ENCODE peak calls at places on chromosomes 7 and 10, in seven cellular contexts. Z is HCT116, W is endothelial cell of umbilical vein, Q is A549, C is K562, A is H1, G is GM12878. N is an unnamed sample.

GRCh38 chr10:8130973-8131911 is 76.8 kb downstream of the GATA3 start:
- DNase-seq in Z (peak), W (peak), Q (peak), C (no peak), A (no peak), G (peak), N (peak)

GRCh38 chr7:96792115-96792514 is 82.5 kb upstream of the SEM1 start:
- DNase-seq in Z (no peak), W (no peak), Q (no peak), C (no peak), A (no peak), G (no peak), N (no peak)

GRCh38 chr7:86158111-86158510 is 485.6 kb upstream of the GRM3 start:
- DNase-seq in Z (no peak), W (no peak), Q (no peak), C (no peak), A (no peak), G (no peak), N (no peak)

GRCh38 chr10:84783909-84784308 is 455.5 kb downstream of the CCSER2 start:
- DNase-seq in Z (no peak), W (no peak), Q (no peak), C (no peak), A (no peak), G (no peak), N (no peak)

GRCh38 chr7:33973235-33974015 is 68.1 kb downstream of the BMPER start:
- DNase-seq in Z (no peak), W (no peak), Q (peak), C (no peak), A (no peak), G (no peak), N (no peak)

GRCh38 chr7:18900236-18900635 is 217.2 kb downstream of the TWIST1 start:
- DNase-seq in Z (no peak), W (no peak), Q (no peak), C (no peak), A (no peak), G (no peak), N (no peak)

GRCh38 chr10:133257489-133258065 is 19.1 kb downstream of the ADAM8 start:
- DNase-seq in Z (no peak), W (peak), Q (peak), C (peak), A (peak), G (no peak), N (peak)

GRCh38 chr10:73225518-73225917 is 21.5 kb downstream of the DNAJC9 start:
- DNase-seq in Z (no peak), W (no peak), Q (no peak), C (no peak), A (no peak), G (no peak), N (no peak)

GRCh38 chr7:121369462-121369861 is 26.6 kb downstream of the FAM3C start:
- DNase-seq in Z (no peak), W (peak), Q (peak), C (no peak), A (no peak), G (peak), N (no peak)

GRCh38 chr7:87875151-87876039 is 765 bp downstream of the SLC25A40 start:
- DNase-seq in Z (no peak), W (peak), Q (peak), C (peak), A (no peak), G (no peak), N (peak)

GRCh38 chr7:37706807-37707206 is 23.2 kb downstream of the GPR141 start:
- DNase-seq in Z (no peak), W (no peak), Q (no peak), C (no peak), A (no peak), G (no peak), N (peak)

GRCh38 chr7:150570712-150571465 is 3.7 kb downstream of the GIMAP4 start:
- DNase-seq in Z (no peak), W (no peak), Q (no peak), C (no peak), A (no peak), G (no peak), N (no peak)

GRCh38 chr10:79111846-79112614 is 43.3 kb downstream of the ZMIZ1 start:
- DNase-seq in Z (no peak), W (no peak), Q (no peak), C (no peak), A (no peak), G (no peak), N (no peak)
- TF ChIP-seq MAX in Z (no peak), W (no peak), Q (no peak), C (no peak), A (no peak), G (no peak), N (no peak)

DNA sequence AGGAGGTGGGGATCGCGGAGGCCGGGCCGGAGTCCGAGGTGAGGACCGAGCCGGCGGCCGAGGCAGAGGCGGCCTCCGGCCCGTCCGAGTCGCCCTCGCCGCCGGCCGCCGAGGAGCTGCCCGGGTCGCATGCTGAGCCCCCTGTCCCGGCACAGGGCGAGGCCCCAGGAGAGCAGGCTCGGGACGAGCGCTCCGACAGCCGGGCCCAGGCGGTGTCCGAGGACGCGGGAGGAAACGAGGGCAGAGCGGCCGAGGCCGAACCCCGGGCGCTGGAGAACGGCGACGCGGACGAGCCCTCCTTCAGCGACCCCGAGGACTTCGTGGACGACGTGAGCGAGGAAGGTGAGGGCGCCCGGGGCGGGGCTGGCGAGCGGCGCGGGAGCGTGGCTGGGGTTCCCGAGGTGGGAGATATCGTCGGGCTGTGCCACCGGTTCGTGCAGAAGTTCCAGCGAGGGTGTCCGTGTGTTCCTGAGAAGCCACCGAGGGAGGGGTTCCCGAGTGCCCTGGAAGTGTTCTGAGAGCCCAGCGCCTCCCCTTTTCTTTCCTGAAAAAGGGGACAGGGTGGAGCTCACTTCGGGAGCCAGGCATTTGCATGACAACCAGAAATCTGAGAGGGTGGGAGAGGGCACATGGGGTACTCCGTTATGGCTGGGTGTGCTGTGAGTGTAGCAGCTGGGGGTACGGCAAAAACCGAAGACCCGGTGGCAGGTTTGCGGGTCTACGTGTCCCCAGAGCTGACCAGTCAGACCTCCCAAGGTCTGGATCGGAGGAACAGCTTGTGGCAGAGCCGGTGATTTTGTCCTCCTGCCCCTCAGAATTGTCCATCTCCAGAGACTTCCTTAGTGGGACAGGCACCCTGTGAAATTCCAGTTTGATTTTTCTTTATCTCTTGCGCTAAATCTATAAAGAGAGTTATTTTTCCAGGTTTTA is 717 bp downstream of the EIF3B start:
- DNase-seq in Z (no peak), W (peak), Q (peak), C (peak), A (peak), G (no peak), N (peak)
- TF ChIP-seq POLR2A in Z (no peak), W (peak), Q (no peak), C (no peak), A (peak), G (peak), N (no peak)

GRCh38 chr7:123292227-123292626 is 92.5 kb upstream of the SLC13A1 start:
- DNase-seq in Z (no peak), W (no peak), Q (no peak), C (no peak), A (no peak), G (no peak), N (no peak)
- TF ChIP-seq MAX in Z (no peak), W (no peak), Q (no peak), C (no peak), A (no peak), G (no peak), N (no peak)

DNA sequence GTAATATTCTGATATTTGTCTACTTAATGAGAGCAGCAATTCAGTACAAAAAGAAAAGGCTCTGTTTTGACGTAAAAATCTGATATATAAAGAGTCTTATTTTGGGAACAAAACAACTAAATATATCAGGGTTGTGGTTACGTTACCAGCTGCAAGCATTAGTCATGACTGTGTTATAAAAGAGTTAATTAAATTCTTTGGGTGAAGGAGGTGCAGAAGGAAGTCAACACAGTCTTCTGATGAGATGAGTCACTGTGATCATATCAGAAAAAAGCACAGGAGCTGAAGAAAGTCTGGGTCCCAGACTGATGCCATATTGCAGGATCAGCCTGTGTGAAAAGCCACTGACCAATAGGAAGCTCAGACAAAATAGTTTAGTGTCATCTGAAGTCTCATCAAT is 234.3 kb upstream of the TEX47 start:
- DNase-seq in Z (peak), W (peak), Q (no peak), C (no peak), A (no peak), G (no peak), N (peak)
- TF ChIP-seq POLR2A in Z (no peak), W (no peak), Q (no peak), C (no peak), A (no peak), G (no peak), N (no peak)

DNA sequence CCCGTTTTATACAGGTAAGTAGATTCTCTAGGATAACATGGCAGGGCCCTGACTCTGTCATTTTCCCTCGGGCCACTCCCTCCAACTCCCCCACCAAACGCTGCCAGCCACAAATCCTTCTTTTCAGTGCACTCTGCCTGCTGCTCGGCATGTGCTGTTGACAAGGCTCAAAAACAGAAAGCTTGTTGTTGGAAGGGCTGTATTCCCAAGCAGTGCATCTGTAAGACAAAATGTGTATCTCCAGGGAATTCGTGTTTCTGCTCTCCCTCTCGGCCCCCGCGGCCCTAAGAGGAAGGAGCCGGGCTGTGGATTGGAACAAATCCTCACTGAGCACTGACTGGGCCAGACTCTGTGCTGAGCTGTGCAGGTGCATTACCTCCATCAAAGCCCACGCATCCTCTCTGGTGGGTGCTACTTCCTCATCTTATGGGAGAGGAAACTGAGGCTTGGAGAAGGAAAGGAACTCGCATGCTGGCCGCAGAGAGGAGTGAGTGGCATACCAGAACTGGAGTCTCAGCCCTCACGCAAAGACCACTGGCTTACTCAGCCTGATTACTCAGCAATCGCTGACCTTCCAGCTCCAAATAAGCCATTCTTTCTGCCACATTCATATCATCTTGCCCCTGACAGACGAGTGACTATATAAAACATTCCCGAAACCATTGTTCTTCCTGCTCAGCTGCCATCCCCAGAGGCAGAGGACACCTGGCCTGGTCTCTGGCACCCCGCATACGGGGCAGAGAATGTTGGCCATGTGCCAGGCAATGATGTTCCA is 33.5 kb upstream of the ENO4 start:
- DNase-seq in Z (no peak), W (no peak), Q (no peak), C (no peak), A (no peak), G (no peak), N (no peak)
- TF ChIP-seq MAX in Z (no peak), W (no peak), Q (no peak), C (no peak), A (no peak), G (no peak), N (no peak)

N was measured in NB4.